ENCODE peak calls at places on chromosomes 4 and X, in ten cellular contexts. One of them, this sample, is unnamed.

GRCh38 chr4:127124919-127125318 is 507.8 kb upstream of the INTU start:
- DNase-seq in BE2C: no peak
- DNase-seq in stomach: no peak
- DNase-seq in astrocyte of the spinal cord: peak
- DNase-seq in sigmoid colon: no peak
- DNase-seq in fibroblast of lung: peak
- DNase-seq in cardiac fibroblast: peak
- DNase-seq in PC-3: peak
- DNase-seq in A549: no peak
- DNase-seq in left ventricle myocardium inferior: no peak
- DNase-seq in this sample: no peak

GRCh38 chrX:49001521-49002090 is 458 bp downstream of the GRIPAP1 start:
- DNase-seq in cardiac fibroblast: peak
- DNase-seq in PC-3: peak
- DNase-seq in sigmoid colon: no peak
- DNase-seq in left ventricle myocardium inferior: no peak
- DNase-seq in stomach: no peak
- DNase-seq in astrocyte of the spinal cord: peak
- DNase-seq in fibroblast of lung: peak
- DNase-seq in A549: peak
- DNase-seq in BE2C: peak
- DNase-seq in this sample: peak

GRCh38 chr4:188154668-188155423 is 15.6 kb downstream of the TRIML1 start:
- DNase-seq in A549: peak
- DNase-seq in astrocyte of the spinal cord: no peak
- DNase-seq in PC-3: no peak
- DNase-seq in stomach: no peak
- DNase-seq in left ventricle myocardium inferior: no peak
- DNase-seq in BE2C: no peak
- DNase-seq in cardiac fibroblast: no peak
- DNase-seq in fibroblast of lung: no peak
- DNase-seq in sigmoid colon: no peak
- DNase-seq in this sample: peak

GRCh38 chrX:46381630-46382029 is 163.6 kb downstream of the ZNF674 start:
- DNase-seq in A549: peak
- DNase-seq in fibroblast of lung: no peak
- DNase-seq in astrocyte of the spinal cord: no peak
- DNase-seq in sigmoid colon: no peak
- DNase-seq in PC-3: peak
- DNase-seq in left ventricle myocardium inferior: no peak
- DNase-seq in BE2C: peak
- DNase-seq in cardiac fibroblast: peak
- DNase-seq in stomach: no peak
- DNase-seq in this sample: no peak

GRCh38 chrX:84362184-84362838 is 139.9 kb downstream of the HDX start:
- DNase-seq in left ventricle myocardium inferior: no peak
- DNase-seq in BE2C: no peak
- DNase-seq in cardiac fibroblast: peak
- DNase-seq in astrocyte of the spinal cord: no peak
- DNase-seq in fibroblast of lung: peak
- DNase-seq in PC-3: no peak
- DNase-seq in A549: no peak
- DNase-seq in sigmoid colon: no peak
- DNase-seq in stomach: no peak
- DNase-seq in this sample: no peak

GRCh38 chr4:6071959-6072720 is 53.9 kb upstream of the C4orf50 start:
- DNase-seq in sigmoid colon: peak
- DNase-seq in BE2C: peak
- DNase-seq in left ventricle myocardium inferior: peak
- DNase-seq in PC-3: no peak
- DNase-seq in astrocyte of the spinal cord: no peak
- DNase-seq in stomach: peak
- DNase-seq in cardiac fibroblast: no peak
- DNase-seq in fibroblast of lung: no peak
- DNase-seq in A549: no peak
- DNase-seq in this sample: no peak

GRCh38 chr4:147328756-147329446 is 152.0 kb upstream of the EDNRA start:
- DNase-seq in cardiac fibroblast: no peak
- DNase-seq in PC-3: no peak
- DNase-seq in sigmoid colon: no peak
- DNase-seq in A549: no peak
- DNase-seq in fibroblast of lung: no peak
- DNase-seq in left ventricle myocardium inferior: no peak
- DNase-seq in astrocyte of the spinal cord: no peak
- DNase-seq in stomach: no peak
- DNase-seq in BE2C: no peak
- DNase-seq in this sample: no peak

GRCh38 chr4:158065176-158065575 is 107.6 kb downstream of the GASK1B start:
- DNase-seq in stomach: no peak
- DNase-seq in A549: no peak
- DNase-seq in BE2C: no peak
- DNase-seq in astrocyte of the spinal cord: no peak
- DNase-seq in left ventricle myocardium inferior: no peak
- DNase-seq in sigmoid colon: no peak
- DNase-seq in PC-3: peak
- DNase-seq in fibroblast of lung: no peak
- DNase-seq in cardiac fibroblast: no peak
- DNase-seq in this sample: no peak

GRCh38 chrX:107628662-107629532 is 587 bp downstream of the PRPS1 start:
- DNase-seq in left ventricle myocardium inferior: peak
- DNase-seq in astrocyte of the spinal cord: peak
- DNase-seq in A549: peak
- DNase-seq in fibroblast of lung: peak
- DNase-seq in BE2C: peak
- DNase-seq in sigmoid colon: no peak
- DNase-seq in PC-3: peak
- DNase-seq in stomach: no peak
- DNase-seq in cardiac fibroblast: peak
- DNase-seq in this sample: no peak

GRCh38 chrX:107626916-107627315 is 1.4 kb upstream of the PRPS1 start:
- DNase-seq in astrocyte of the spinal cord: no peak
- DNase-seq in BE2C: no peak
- DNase-seq in stomach: no peak
- DNase-seq in PC-3: peak
- DNase-seq in fibroblast of lung: no peak
- DNase-seq in A549: peak
- DNase-seq in left ventricle myocardium inferior: no peak
- DNase-seq in cardiac fibroblast: no peak
- DNase-seq in sigmoid colon: no peak
- DNase-seq in this sample: no peak

GRCh38 chrX:107630031-107630689 is 1.9 kb downstream of the PRPS1 start:
- DNase-seq in stomach: no peak
- DNase-seq in astrocyte of the spinal cord: no peak
- DNase-seq in PC-3: no peak
- DNase-seq in A549: no peak
- DNase-seq in BE2C: no peak
- DNase-seq in left ventricle myocardium inferior: no peak
- DNase-seq in fibroblast of lung: no peak
- DNase-seq in sigmoid colon: no peak
- DNase-seq in cardiac fibroblast: no peak
- DNase-seq in this sample: no peak

GRCh38 chrX:107627792-107628661 is at the start of gene PRPS1:
- DNase-seq in fibroblast of lung: peak
- DNase-seq in PC-3: peak
- DNase-seq in cardiac fibroblast: peak
- DNase-seq in astrocyte of the spinal cord: peak
- DNase-seq in sigmoid colon: peak
- DNase-seq in stomach: peak
- DNase-seq in A549: peak
- DNase-seq in BE2C: peak
- DNase-seq in left ventricle myocardium inferior: peak
- DNase-seq in this sample: peak

GRCh38 chrX:107629533-107629909 is 1.2 kb downstream of the PRPS1 start:
- DNase-seq in astrocyte of the spinal cord: peak
- DNase-seq in A549: peak
- DNase-seq in fibroblast of lung: peak
- DNase-seq in PC-3: peak
- DNase-seq in BE2C: peak
- DNase-seq in cardiac fibroblast: peak
- DNase-seq in sigmoid colon: no peak
- DNase-seq in left ventricle myocardium inferior: no peak
- DNase-seq in stomach: no peak
- DNase-seq in this sample: no peak
- TF ChIP-seq CTCF in astrocyte of the spinal cord: peak
- TF ChIP-seq CTCF in A549: peak
- TF ChIP-seq CTCF in fibroblast of lung: peak
- TF ChIP-seq CTCF in PC-3: peak
- TF ChIP-seq CTCF in BE2C: peak
- TF ChIP-seq CTCF in cardiac fibroblast: peak
- TF ChIP-seq CTCF in sigmoid colon: no peak
- TF ChIP-seq CTCF in left ventricle myocardium inferior: no peak
- TF ChIP-seq CTCF in stomach: no peak
- TF ChIP-seq CTCF in this sample: peak

DNA sequence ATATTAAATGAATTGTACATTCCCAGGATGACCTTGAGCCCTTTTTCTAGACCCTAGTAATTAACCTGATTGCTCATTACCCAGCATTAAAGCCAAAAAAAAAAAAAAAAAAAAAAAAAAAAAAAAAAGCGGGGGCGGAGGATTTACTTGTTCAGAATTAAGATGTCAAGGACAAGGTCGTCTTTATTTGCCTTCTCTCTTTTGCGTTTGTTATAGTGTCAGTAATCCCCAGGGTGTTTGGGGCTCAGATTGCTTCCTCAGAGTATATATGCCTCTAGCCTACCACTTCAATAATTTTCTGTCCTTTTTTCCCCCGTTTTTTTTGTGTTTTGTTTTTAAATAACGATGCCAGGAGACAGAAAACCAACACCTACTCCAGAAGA is 138.4 kb downstream of the AFF1 start:
- DNase-seq in fibroblast of lung: no peak
- DNase-seq in left ventricle myocardium inferior: no peak
- DNase-seq in sigmoid colon: no peak
- DNase-seq in cardiac fibroblast: no peak
- DNase-seq in A549: no peak
- DNase-seq in astrocyte of the spinal cord: no peak
- DNase-seq in PC-3: no peak
- DNase-seq in BE2C: no peak
- DNase-seq in stomach: no peak
- DNase-seq in this sample: no peak
- H3K4me3 ChIP-seq in fibroblast of lung: no peak
- H3K4me3 ChIP-seq in left ventricle myocardium inferior: peak
- H3K4me3 ChIP-seq in sigmoid colon: no peak
- H3K4me3 ChIP-seq in cardiac fibroblast: no peak
- H3K4me3 ChIP-seq in A549: no peak
- H3K4me3 ChIP-seq in astrocyte of the spinal cord: no peak
- H3K4me3 ChIP-seq in PC-3: peak
- H3K4me3 ChIP-seq in BE2C: peak
- H3K4me3 ChIP-seq in stomach: no peak
- H3K4me3 ChIP-seq in this sample: no peak

DNA sequence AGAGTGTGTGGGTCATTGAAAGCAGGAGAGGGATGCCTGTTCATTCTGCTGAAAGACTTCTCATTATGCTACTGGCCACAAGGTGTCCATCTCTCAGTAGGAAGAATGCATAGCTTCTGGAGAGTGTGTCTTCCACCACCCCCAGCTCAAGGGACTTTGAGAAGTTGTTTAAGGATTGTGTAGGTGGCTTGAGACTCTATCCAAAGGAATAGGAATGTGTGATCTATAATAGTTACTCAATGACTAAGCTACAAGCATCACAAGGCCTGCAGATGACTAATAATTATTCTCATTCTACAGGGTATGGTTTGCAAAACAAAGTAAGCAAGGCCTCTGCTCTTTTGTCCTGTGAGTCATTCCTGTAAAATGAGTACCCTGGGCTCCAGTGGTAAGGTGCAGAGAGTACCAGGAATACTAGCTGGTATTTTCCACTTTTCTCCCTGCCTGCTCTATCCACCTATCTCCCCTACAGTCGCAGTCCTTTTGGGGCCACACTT is 279.8 kb upstream of the BOD1L1 start:
- DNase-seq in A549: peak
- DNase-seq in cardiac fibroblast: peak
- DNase-seq in sigmoid colon: no peak
- DNase-seq in BE2C: no peak
- DNase-seq in astrocyte of the spinal cord: peak
- DNase-seq in PC-3: peak
- DNase-seq in fibroblast of lung: peak
- DNase-seq in left ventricle myocardium inferior: no peak
- DNase-seq in stomach: no peak
- DNase-seq in this sample: peak
- TF ChIP-seq CTCF in A549: peak
- TF ChIP-seq CTCF in cardiac fibroblast: peak
- TF ChIP-seq CTCF in sigmoid colon: no peak
- TF ChIP-seq CTCF in BE2C: no peak
- TF ChIP-seq CTCF in astrocyte of the spinal cord: peak
- TF ChIP-seq CTCF in PC-3: peak
- TF ChIP-seq CTCF in fibroblast of lung: peak
- TF ChIP-seq CTCF in left ventricle myocardium inferior: peak
- TF ChIP-seq CTCF in stomach: no peak
- TF ChIP-seq CTCF in this sample: peak

GRCh38 chr4:78949735-78950134 is 10.5 kb upstream of the PAQR3 start:
- DNase-seq in BE2C: no peak
- DNase-seq in astrocyte of the spinal cord: no peak
- DNase-seq in cardiac fibroblast: no peak
- DNase-seq in sigmoid colon: no peak
- DNase-seq in fibroblast of lung: peak
- DNase-seq in PC-3: no peak
- DNase-seq in A549: no peak
- DNase-seq in left ventricle myocardium inferior: no peak
- DNase-seq in stomach: no peak
- DNase-seq in this sample: no peak

GRCh38 chr4:78953231-78953630 is 14.0 kb upstream of the PAQR3 start:
- DNase-seq in stomach: no peak
- DNase-seq in left ventricle myocardium inferior: no peak
- DNase-seq in BE2C: no peak
- DNase-seq in A549: no peak
- DNase-seq in cardiac fibroblast: no peak
- DNase-seq in astrocyte of the spinal cord: no peak
- DNase-seq in PC-3: no peak
- DNase-seq in fibroblast of lung: no peak
- DNase-seq in sigmoid colon: no peak
- DNase-seq in this sample: no peak

GRCh38 chr4:78951862-78952472 is 12.7 kb upstream of the PAQR3 start:
- DNase-seq in BE2C: peak
- DNase-seq in A549: peak
- DNase-seq in sigmoid colon: no peak
- DNase-seq in left ventricle myocardium inferior: no peak
- DNase-seq in PC-3: peak
- DNase-seq in stomach: no peak
- DNase-seq in astrocyte of the spinal cord: peak
- DNase-seq in cardiac fibroblast: peak
- DNase-seq in fibroblast of lung: peak
- DNase-seq in this sample: no peak

GRCh38 chr4:78956979-78957378 is 17.7 kb upstream of the PAQR3 start:
- DNase-seq in stomach: no peak
- DNase-seq in sigmoid colon: no peak
- DNase-seq in PC-3: no peak
- DNase-seq in fibroblast of lung: no peak
- DNase-seq in BE2C: peak
- DNase-seq in left ventricle myocardium inferior: no peak
- DNase-seq in cardiac fibroblast: no peak
- DNase-seq in astrocyte of the spinal cord: no peak
- DNase-seq in A549: no peak
- DNase-seq in this sample: no peak

DNA sequence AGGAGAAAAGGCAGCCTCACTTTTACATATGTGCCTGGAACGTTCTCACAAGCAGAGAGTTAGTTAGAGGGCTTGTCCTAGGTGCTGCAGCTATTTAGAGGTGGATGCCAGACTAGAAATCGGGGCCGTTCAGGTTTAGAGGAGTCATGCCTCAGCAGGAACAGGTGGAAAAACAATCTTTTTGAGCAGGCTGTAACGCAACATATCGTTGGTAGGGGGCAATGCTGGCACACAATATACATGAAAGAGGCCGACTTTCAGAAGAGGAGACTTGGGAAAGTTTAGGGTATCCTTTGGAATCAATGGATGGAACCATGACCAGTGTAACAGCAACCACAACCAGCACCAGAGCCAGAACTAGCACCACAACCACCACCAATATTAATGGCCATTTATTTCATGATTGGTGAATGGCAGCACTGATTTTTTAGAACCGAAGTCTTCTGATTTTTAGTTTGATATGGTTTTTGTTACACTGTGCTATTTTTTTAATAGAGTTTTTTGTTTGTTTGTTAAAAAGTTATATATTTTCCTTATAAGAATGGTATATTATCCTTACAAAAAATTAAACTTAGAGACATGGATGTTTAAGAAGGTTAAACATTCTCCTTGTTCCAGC is 14.9 kb upstream of the PAQR3 start:
- DNase-seq in A549: peak
- DNase-seq in BE2C: peak
- DNase-seq in cardiac fibroblast: no peak
- DNase-seq in PC-3: peak
- DNase-seq in stomach: no peak
- DNase-seq in sigmoid colon: no peak
- DNase-seq in left ventricle myocardium inferior: no peak
- DNase-seq in astrocyte of the spinal cord: peak
- DNase-seq in fibroblast of lung: peak
- DNase-seq in this sample: no peak
- H3K4me3 ChIP-seq in A549: no peak
- H3K4me3 ChIP-seq in BE2C: no peak
- H3K4me3 ChIP-seq in cardiac fibroblast: no peak
- H3K4me3 ChIP-seq in PC-3: no peak
- H3K4me3 ChIP-seq in stomach: no peak
- H3K4me3 ChIP-seq in sigmoid colon: no peak
- H3K4me3 ChIP-seq in left ventricle myocardium inferior: no peak
- H3K4me3 ChIP-seq in astrocyte of the spinal cord: no peak
- H3K4me3 ChIP-seq in fibroblast of lung: no peak
- H3K4me3 ChIP-seq in this sample: no peak